ENCODE peak calls at places on chromosomes 3 and 15, in eight cellular contexts. S is heart right ventricle, M is IMR-90, V is GM23338, Q is heart left ventricle, A is lower lobe of right lung, Y is OCI-LY7, H is GM12865. F is an unnamed sample.

GRCh38 chr3:116453676-116454346 is 8.5 kb upstream of the LSAMP start:
- DNase-seq in S (no peak), M (peak; percentile 30), V (no peak), Q (no peak), A (no peak), Y (no peak), H (no peak), F (no peak)

GRCh38 chr3:34357461-34357860 is 559.0 kb downstream of the PDCD6IP start:
- DNase-seq in S (no peak), M (no peak), V (no peak), Q (no peak), A (no peak), Y (no peak), H (no peak), F (no peak)

GRCh38 chr3:50245251-50245745 is 9.3 kb downstream of the GNAI2 start:
- DNase-seq in S (no peak), M (no peak), V (no peak), Q (no peak), A (no peak), Y (no peak), H (no peak), F (no peak)

GRCh38 chr3:128343287-128344045 is 123.2 kb downstream of the DNAJB8 start:
- DNase-seq in S (no peak), M (peak; percentile 66), V (no peak), Q (no peak), A (peak; percentile 36), Y (no peak), H (no peak), F (no peak)

GRCh38 chr3:90055721-90056120 is 948.3 kb downstream of the EPHA3 start:
- DNase-seq in S (no peak), M (peak; percentile 10), V (no peak), Q (no peak), A (no peak), Y (no peak), H (no peak), F (no peak)

GRCh38 chr15:69798481-69799315 is 299.0 kb downstream of the TLE3 start:
- DNase-seq in S (no peak), M (peak; percentile 54), V (no peak), Q (no peak), A (no peak), Y (no peak), H (no peak), F (no peak)

GRCh38 chr15:78035319-78035718 is 42.2 kb downstream of the TBC1D2B start:
- DNase-seq in S (peak; percentile 49), M (no peak), V (no peak), Q (peak; percentile 42), A (no peak), Y (no peak), H (peak; percentile 8), F (peak; percentile 70)

GRCh38 chr3:133384331-133385027 is 15.4 kb upstream of the BFSP2 start:
- DNase-seq in S (peak; percentile 55), M (peak; percentile 65), V (peak; percentile 87), Q (peak; percentile 45), A (peak; percentile 63), Y (peak; percentile 50), H (peak; percentile 71), F (peak; percentile 51)

GRCh38 chr3:39101022-39101689 is 6.3 kb downstream of the GORASP1 start:
- DNase-seq in S (no peak), M (peak; percentile 26), V (peak; percentile 77), Q (no peak), A (no peak), Y (peak; percentile 71), H (peak; percentile 70), F (peak; percentile 62)

GRCh38 chr3:72797773-72798543 is 50.3 kb downstream of the SHQ1 start:
- DNase-seq in S (peak; percentile 61), M (peak; percentile 41), V (peak; percentile 45), Q (peak; percentile 64), A (no peak), Y (no peak), H (no peak), F (no peak)

GRCh38 chr15:27358751-27359434 is 387.9 kb downstream of the GABRG3 start:
- DNase-seq in S (no peak), M (no peak), V (peak; percentile 79), Q (no peak), A (no peak), Y (no peak), H (no peak), F (peak; percentile 22)

GRCh38 chr3:143060906-143061305 is 58.7 kb upstream of the CHST2 start:
- DNase-seq in S (no peak), M (no peak), V (no peak), Q (no peak), A (no peak), Y (no peak), H (peak; percentile 76), F (no peak)

GRCh38 chr3:143171656-143172055 is 52.1 kb downstream of the CHST2 start:
- DNase-seq in S (no peak), M (peak; percentile 62), V (no peak), Q (no peak), A (no peak), Y (no peak), H (no peak), F (no peak)

GRCh38 chr3:8848696-8849131 is 79.3 kb upstream of the OXTR start:
- DNase-seq in S (no peak), M (peak; percentile 87), V (no peak), Q (no peak), A (no peak), Y (no peak), H (no peak), F (no peak)

GRCh38 chr3:100136921-100137320 is 22.6 kb upstream of the FILIP1L start:
- DNase-seq in S (peak; percentile 61), M (peak; percentile 38), V (no peak), Q (peak; percentile 40), A (no peak), Y (no peak), H (no peak), F (no peak)

GRCh38 chr3:66441124-66441523 is 59.7 kb downstream of the LRIG1 start:
- DNase-seq in S (no peak), M (peak; percentile 72), V (peak; percentile 44), Q (no peak), A (no peak), Y (no peak), H (no peak), F (no peak)

GRCh38 chr15:66713843-66714508 is 11.9 kb downstream of the SMAD6 start:
- DNase-seq in S (no peak), M (no peak), V (no peak), Q (no peak), A (no peak), Y (peak; percentile 91), H (peak; percentile 79), F (no peak)

GRCh38 chr15:76935620-76936019 is 4.1 kb downstream of the RCN2 start:
- DNase-seq in S (no peak), M (no peak), V (no peak), Q (no peak), A (no peak), Y (peak; percentile 78), H (peak; percentile 80), F (no peak)

GRCh38 chr3:7632305-7632704 is 771.4 kb downstream of the GRM7 start:
- DNase-seq in S (no peak), M (no peak), V (no peak), Q (no peak), A (no peak), Y (no peak), H (no peak), F (no peak)

GRCh38 chr3:7630351-7630911 is 769.5 kb downstream of the GRM7 start:
- DNase-seq in S (no peak), M (no peak), V (no peak), Q (no peak), A (no peak), Y (no peak), H (no peak), F (no peak)

GRCh38 chr3:7630925-7631324 is 770.0 kb downstream of the GRM7 start:
- DNase-seq in S (peak; percentile 25), M (no peak), V (peak; percentile 2), Q (peak; percentile 28), A (peak; percentile 48), Y (no peak), H (no peak), F (no peak)
- TF ChIP-seq CTCF in S (no peak), M (no peak), V (no peak), Q (no peak), A (no peak), Y (no peak), H (no peak), F (no peak)

GRCh38 chr15:93037341-93038063 is 51.5 kb downstream of the RGMA start:
- DNase-seq in S (peak; percentile 67), M (no peak), V (no peak), Q (peak; percentile 53), A (peak; percentile 78), Y (no peak), H (no peak), F (no peak)
- TF ChIP-seq CTCF in S (peak; percentile 6), M (no peak), V (no peak), Q (peak; percentile 46), A (no peak), Y (no peak), H (no peak), F (no peak)

GRCh38 chr3:51429138-51429537 is 38.1 kb downstream of the RBM15B start:
- DNase-seq in S (no peak), M (no peak), V (no peak), Q (no peak), A (no peak), Y (no peak), H (no peak), F (no peak)

GRCh38 chr3:51436998-51437639 is 46.0 kb downstream of the RBM15B start:
- DNase-seq in S (no peak), M (no peak), V (no peak), Q (no peak), A (no peak), Y (no peak), H (no peak), F (no peak)

GRCh38 chr3:51434110-51434509 is 43.0 kb downstream of the RBM15B start:
- DNase-seq in S (no peak), M (no peak), V (no peak), Q (no peak), A (no peak), Y (no peak), H (no peak), F (no peak)

GRCh38 chr3:51434746-51435323 is 43.8 kb downstream of the RBM15B start:
- DNase-seq in S (peak; percentile 37), M (peak; percentile 41), V (peak; percentile 84), Q (peak; percentile 29), A (no peak), Y (peak; percentile 61), H (peak; percentile 63), F (peak; percentile 62)
- TF ChIP-seq CTCF in S (peak; percentile 68), M (peak; percentile 47), V (peak; percentile 87), Q (peak; percentile 76), A (peak; percentile 71), Y (peak; percentile 88), H (peak; percentile 79), F (peak; percentile 67)

DNA sequence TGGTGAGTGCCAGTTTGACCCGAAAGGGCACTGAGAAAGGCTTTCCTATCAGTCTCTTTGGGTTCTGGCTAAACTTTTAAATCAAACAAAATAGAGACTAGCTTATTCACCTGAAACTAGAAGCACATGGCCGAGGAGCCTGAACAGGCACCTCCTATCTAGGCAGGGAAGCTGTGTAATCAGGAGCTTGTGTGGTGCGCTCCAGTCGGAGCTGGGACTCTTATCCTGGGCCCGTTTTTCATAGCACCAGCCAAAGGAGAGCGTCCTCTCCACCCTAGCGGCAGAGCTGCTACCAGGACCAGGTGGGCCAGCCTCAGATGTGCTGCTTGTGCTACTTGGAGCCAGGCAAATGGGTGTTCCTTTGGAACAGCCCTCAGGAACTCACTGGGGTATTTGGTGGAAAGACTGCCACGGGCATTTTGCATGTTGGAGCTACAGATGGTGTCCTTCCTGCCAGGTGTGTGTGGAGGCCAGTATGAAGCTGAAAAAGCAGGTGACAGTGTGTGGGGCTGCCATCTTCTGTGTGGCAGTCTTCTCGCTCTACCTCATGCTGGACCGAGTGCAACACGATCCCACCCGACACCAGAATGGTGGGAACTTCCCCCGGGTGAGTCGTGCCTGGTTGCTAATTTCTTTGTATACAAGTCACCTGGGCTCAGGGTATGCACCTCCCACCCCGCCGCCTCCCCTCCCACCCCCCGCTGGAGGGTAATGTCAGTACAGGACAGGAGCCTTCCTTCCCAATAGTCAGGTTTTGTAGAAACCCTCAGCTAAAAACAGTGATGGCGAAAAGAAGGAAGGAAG is 833 bp downstream of the MAN2A2 start:
- DNase-seq in S (no peak), M (no peak), V (peak; percentile 79), Q (no peak), A (peak; percentile 45), Y (no peak), H (peak; percentile 46), F (peak; percentile 49)
- TF ChIP-seq CTCF in S (no peak), M (no peak), V (peak; percentile 26), Q (no peak), A (no peak), Y (peak; percentile 24), H (peak; percentile 12), F (no peak)